ENCODE peak calls at places on chromosomes 4 and X, in four cellular contexts. J, O, W and U are unnamed samples.

GRCh38 chrX:150355898-150356297 is 7.2 kb upstream of the MAMLD1 start:
- DNase-seq in J (no peak), O (no peak), W (no peak), U (no peak)

GRCh38 chrX:139211568-139212182 is 318.9 kb upstream of the F9 start:
- DNase-seq in J (no peak), O (no peak), W (no peak), U (no peak)

GRCh38 chr4:5956285-5957021 is 61.8 kb downstream of the C4orf50 start:
- DNase-seq in J (peak), O (no peak), W (no peak), U (no peak)

GRCh38 chrX:40729923-40730584 is 5.3 kb downstream of the MED14 start:
- DNase-seq in J (no peak), O (no peak), W (no peak), U (no peak)

GRCh38 chrX:40504801-40505605 is 75.8 kb upstream of the ATP6AP2 start:
- DNase-seq in J (no peak), O (peak), W (no peak), U (no peak)

GRCh38 chr4:183797041-183797444 is 108.1 kb upstream of the STOX2 start:
- DNase-seq in J (peak), O (no peak), W (no peak), U (no peak)

GRCh38 chr4:123649644-123650356 is 253.2 kb downstream of the SPRY1 start:
- DNase-seq in J (peak), O (peak), W (no peak), U (no peak)

GRCh38 chr4:92253986-92254671 is 49.6 kb upstream of the GRID2 start:
- DNase-seq in J (no peak), O (no peak), W (no peak), U (no peak)

GRCh38 chr4:30767147-30767546 is 47.0 kb downstream of the PCDH7 start:
- DNase-seq in J (no peak), O (no peak), W (no peak), U (no peak)

GRCh38 chrX:34918856-34919255 is 23.7 kb upstream of the FAM47B start:
- DNase-seq in J (no peak), O (peak), W (no peak), U (no peak)

GRCh38 chr4:145179201-145179860 is 1.1 kb downstream of the OTUD4 start:
- DNase-seq in J (peak), O (peak), W (peak), U (peak)

GRCh38 chr4:150668824-150669223 is 86.9 kb downstream of the MAB21L2 start:
- DNase-seq in J (no peak), O (no peak), W (no peak), U (no peak)

GRCh38 chr4:137312257-137312656 is 220.0 kb downstream of the PCDH18 start:
- DNase-seq in J (no peak), O (peak), W (no peak), U (no peak)

GRCh38 chrX:28787206-28787605 is 200.0 kb downstream of the IL1RAPL1 start:
- DNase-seq in J (no peak), O (peak), W (no peak), U (no peak)

GRCh38 chr4:144594471-144594986 is 51.4 kb upstream of the HHIP start:
- DNase-seq in J (no peak), O (no peak), W (no peak), U (no peak)